ENCODE peak calls at places on chromosomes 12 and 14, in six cellular contexts. A, Z, H, D, W and J are unnamed samples.

GRCh38 chr14:51674294-51675002 is 22.7 kb downstream of the FRMD6 start:
- DNase-seq in A (no peak), Z (no peak), H (no peak), D (no peak), W (no peak), J (no peak)

GRCh38 chr14:73276836-73277235 is 39.5 kb downstream of the PAPLN start:
- DNase-seq in A (no peak), Z (no peak), H (no peak), D (no peak), W (no peak), J (no peak)

GRCh38 chr14:101062611-101063010 is 159.1 kb upstream of the RTL1 start:
- DNase-seq in A (no peak), Z (no peak), H (no peak), D (peak), W (no peak), J (no peak)

GRCh38 chr14:54792288-54792687 is 110.3 kb downstream of the GCH1 start:
- DNase-seq in A (no peak), Z (no peak), H (no peak), D (no peak), W (no peak), J (peak)

GRCh38 chr12:8989425-8989824 is at the start of gene KLRG1:
- DNase-seq in A (no peak), Z (no peak), H (no peak), D (no peak), W (no peak), J (no peak)

GRCh38 chr12:58532855-58533608 is 387.3 kb downstream of the LRIG3 start:
- DNase-seq in A (no peak), Z (no peak), H (no peak), D (no peak), W (no peak), J (no peak)

GRCh38 chr14:29521526-29522137 is 406.0 kb downstream of the PRKD1 start:
- DNase-seq in A (no peak), Z (no peak), H (peak), D (no peak), W (no peak), J (no peak)

GRCh38 chr12:6341439-6342139 is at the start of gene TNFRSF1A:
- DNase-seq in A (peak), Z (peak), H (peak), D (no peak), W (peak), J (no peak)

GRCh38 chr14:75181426-75182062 is 5.1 kb upstream of the TMED10 start:
- DNase-seq in A (no peak), Z (no peak), H (no peak), D (no peak), W (peak), J (no peak)

GRCh38 chr12:70748809-70749208 is 111.6 kb upstream of the PTPRB start:
- DNase-seq in A (no peak), Z (no peak), H (no peak), D (no peak), W (no peak), J (no peak)

GRCh38 chr14:103508930-103509329 is 13.7 kb downstream of the CKB start:
- DNase-seq in A (no peak), Z (no peak), H (no peak), D (peak), W (no peak), J (no peak)

GRCh38 chr14:105168979-105169507 is 467 bp upstream of the JAG2 start:
- DNase-seq in A (no peak), Z (no peak), H (peak), D (no peak), W (no peak), J (no peak)

GRCh38 chr12:123573870-123574269 is 10.5 kb upstream of the TMED2 start:
- DNase-seq in A (no peak), Z (no peak), H (no peak), D (no peak), W (no peak), J (no peak)

GRCh38 chr14:50363734-50364113 is 33.0 kb downstream of the CDKL1 start:
- DNase-seq in A (no peak), Z (no peak), H (peak), D (no peak), W (no peak), J (no peak)

GRCh38 chr12:54032627-54033100 is at the start of gene HOXC5:
- DNase-seq in A (peak), Z (peak), H (peak), D (peak), W (peak), J (peak)

GRCh38 chr12:24991209-24992049 is 42.5 kb upstream of the BCAT1 start:
- DNase-seq in A (no peak), Z (no peak), H (peak), D (no peak), W (peak), J (no peak)

GRCh38 chr12:67925551-67925950 is 63.7 kb upstream of the IFNG-AS1 start:
- DNase-seq in A (no peak), Z (no peak), H (no peak), D (no peak), W (no peak), J (no peak)

GRCh38 chr12:82047480-82047879 is 288.3 kb upstream of the PPFIA2 start:
- DNase-seq in A (no peak), Z (no peak), H (no peak), D (no peak), W (no peak), J (no peak)

GRCh38 chr12:127060310-127060847 is 1206.6 kb upstream of the TMEM132C start:
- DNase-seq in A (no peak), Z (no peak), H (no peak), D (no peak), W (no peak), J (no peak)

GRCh38 chr12:20272801-20273200 is 95.5 kb upstream of the PDE3A start:
- DNase-seq in A (no peak), Z (no peak), H (no peak), D (no peak), W (no peak), J (no peak)

GRCh38 chr14:84523746-84524145 is 1006.2 kb upstream of the FLRT2 start:
- DNase-seq in A (no peak), Z (no peak), H (no peak), D (no peak), W (no peak), J (no peak)

DNA sequence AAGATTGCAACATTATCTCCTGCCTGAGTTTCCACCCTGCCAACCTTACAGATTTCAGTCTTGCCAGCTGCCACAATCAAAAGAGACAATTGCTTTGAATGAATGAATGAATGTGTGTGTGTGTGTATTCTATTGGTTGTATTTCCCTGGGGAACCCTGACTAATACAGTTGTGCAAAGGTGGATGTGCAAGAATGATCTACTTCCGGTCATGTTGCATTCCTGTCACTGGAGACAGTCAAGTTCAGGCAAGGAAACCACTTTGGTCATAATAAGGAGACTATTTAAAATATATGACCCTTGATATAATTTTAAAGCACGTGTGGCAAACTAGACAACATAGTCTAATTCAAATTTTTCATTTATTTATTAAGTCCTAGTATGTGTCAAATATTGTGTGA is 13.1 kb downstream of the RERG start:
- DNase-seq in A (no peak), Z (no peak), H (no peak), D (no peak), W (no peak), J (no peak)
- TF ChIP-seq CTCF in A (peak), Z (no peak), H (no peak), D (no peak), W (no peak), J (peak)

GRCh38 chr12:27013606-27014084 is 539 bp downstream of the TM7SF3 start:
- DNase-seq in A (no peak), Z (no peak), H (peak), D (no peak), W (no peak), J (no peak)

GRCh38 chr12:27014085-27014858 is at the start of gene TM7SF3:
- DNase-seq in A (peak), Z (peak), H (peak), D (peak), W (peak), J (peak)

GRCh38 chr12:27012982-27013255 is 1.3 kb downstream of the TM7SF3 start:
- DNase-seq in A (no peak), Z (no peak), H (no peak), D (no peak), W (no peak), J (no peak)

GRCh38 chr12:27009926-27010325 is 4.3 kb downstream of the TM7SF3 start:
- DNase-seq in A (no peak), Z (no peak), H (peak), D (no peak), W (no peak), J (no peak)

GRCh38 chr12:27012239-27012981 is 1.8 kb downstream of the TM7SF3 start:
- DNase-seq in A (no peak), Z (no peak), H (no peak), D (no peak), W (peak), J (no peak)
- TF ChIP-seq CTCF in A (no peak), Z (no peak), H (no peak), D (no peak), W (no peak), J (no peak)

GRCh38 chr14:22412936-22413411 is 176.1 kb downstream of the DAD1 start:
- DNase-seq in A (no peak), Z (no peak), H (no peak), D (no peak), W (no peak), J (no peak)
- TF ChIP-seq CTCF in A (no peak), Z (no peak), H (no peak), D (no peak), W (no peak), J (no peak)

DNA sequence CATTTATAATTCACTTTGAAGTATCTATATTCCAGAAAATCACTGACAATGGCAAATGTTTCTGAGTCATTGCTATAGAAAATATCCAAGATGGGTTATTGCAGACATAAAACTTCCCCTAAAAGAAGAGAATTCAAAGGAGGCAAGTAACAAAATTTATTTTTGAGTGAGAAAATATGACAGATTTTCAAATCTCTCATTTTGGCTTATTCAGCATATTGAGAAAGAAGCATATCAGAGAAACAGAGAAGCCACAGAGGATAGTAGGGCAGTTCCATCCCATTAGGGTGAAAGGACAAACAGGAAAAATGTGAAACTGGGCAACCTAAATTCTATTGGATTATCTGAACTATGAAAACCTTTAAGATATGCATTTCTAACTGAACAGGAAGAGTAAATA is 85.0 kb downstream of the SYT1 start:
- DNase-seq in A (no peak), Z (no peak), H (no peak), D (no peak), W (no peak), J (no peak)
- TF ChIP-seq CTCF in A (no peak), Z (no peak), H (no peak), D (no peak), W (no peak), J (no peak)

DNA sequence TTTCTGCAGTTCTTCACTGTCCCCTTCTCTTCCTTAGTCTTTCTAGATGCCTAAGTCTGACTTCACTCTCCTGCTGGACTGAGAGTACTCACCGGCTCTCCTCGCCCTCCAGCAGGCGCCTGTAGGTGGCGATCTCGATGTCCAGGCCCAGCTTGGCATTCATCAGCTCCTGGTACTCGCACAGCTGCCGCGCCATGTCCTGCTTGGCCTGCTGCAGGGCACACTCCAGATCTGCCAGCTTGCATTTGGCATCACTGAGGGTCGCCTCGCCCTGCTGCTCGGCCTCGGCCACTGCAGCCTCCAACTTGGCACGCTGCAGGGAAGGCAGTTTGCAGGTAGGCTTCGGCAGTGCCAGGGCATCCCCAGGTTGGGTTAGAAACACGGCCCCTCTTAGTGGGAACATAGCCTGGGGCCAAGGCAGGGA is 5.2 kb downstream of the KRT84 start:
- DNase-seq in A (no peak), Z (peak), H (no peak), D (peak), W (no peak), J (no peak)
- TF ChIP-seq CTCF in A (peak), Z (peak), H (peak), D (no peak), W (peak), J (peak)

GRCh38 chr12:105287408-105287807 is 43.1 kb upstream of the C12orf75 start:
- DNase-seq in A (no peak), Z (no peak), H (no peak), D (no peak), W (no peak), J (no peak)
- TF ChIP-seq CTCF in A (no peak), Z (no peak), H (no peak), D (no peak), W (no peak), J (no peak)

GRCh38 chr12:51517800-51518199 is 73.2 kb upstream of the SCN8A start:
- DNase-seq in A (no peak), Z (no peak), H (peak), D (no peak), W (peak), J (no peak)
- TF ChIP-seq CTCF in A (no peak), Z (no peak), H (peak), D (no peak), W (peak), J (no peak)

DNA sequence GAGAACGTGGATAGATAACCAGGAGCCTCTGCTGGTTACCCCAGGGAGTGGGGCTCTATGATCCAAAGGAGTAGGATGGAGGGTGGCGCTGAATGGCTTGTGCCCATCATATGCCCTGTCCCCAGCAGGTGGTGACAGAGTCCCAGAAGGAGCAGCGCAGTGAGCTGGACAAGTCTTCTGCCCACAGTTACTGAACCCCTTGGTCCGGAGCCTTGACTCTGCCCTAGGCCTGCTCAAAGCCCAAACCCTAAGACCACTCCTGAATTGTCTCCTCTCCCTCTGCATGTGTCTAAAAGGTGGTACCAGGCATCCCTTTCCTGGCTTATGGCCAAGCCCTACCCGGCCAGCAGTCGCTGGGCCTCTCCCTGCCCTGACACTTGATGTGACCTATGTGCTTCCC is 3.2 kb downstream of the PRPH start:
- DNase-seq in A (no peak), Z (no peak), H (no peak), D (no peak), W (no peak), J (no peak)
- TF ChIP-seq CTCF in A (no peak), Z (no peak), H (peak), D (no peak), W (peak), J (no peak)